ENCODE peak calls at places on chromosomes 5 and 9, in four cellular contexts. W, O, U and K are unnamed samples.

GRCh38 chr9:94872921-94873511 is 146.5 kb downstream of the AOPEP start:
- DNase-seq in O (no peak), W (no peak), U (no peak), K (no peak)

GRCh38 chr9:77909306-77909705 is 122.3 kb downstream of the GNAQ start:
- DNase-seq in O (peak), U (no peak), W (no peak), K (no peak)

GRCh38 chr5:176863765-176864098 is 35.4 kb downstream of the HK3 start:
- DNase-seq in W (no peak), U (no peak), O (no peak), K (no peak)

GRCh38 chr9:108696156-108696555 is 159.6 kb downstream of the ACTL7B start:
- DNase-seq in O (no peak), W (no peak), U (no peak), K (no peak)

GRCh38 chr5:147670815-147671214 is 111.7 kb downstream of the JAKMIP2 start:
- DNase-seq in W (no peak), U (no peak), O (no peak), K (no peak)

GRCh38 chr5:126516133-126516532 is 78.9 kb downstream of the ALDH7A1 start:
- DNase-seq in W (peak), U (no peak), O (no peak), K (no peak)

GRCh38 chr5:176536132-176536901 is 885 bp downstream of the RNF44 start:
- DNase-seq in O (peak), U (peak), W (peak), K (peak)

GRCh38 chr9:3059781-3060468 is 216.0 kb upstream of the PUM3 start:
- DNase-seq in W (peak), O (no peak), U (no peak), K (no peak)

GRCh38 chr9:6907772-6908381 is 150.1 kb downstream of the KDM4C start:
- DNase-seq in U (no peak), W (peak), O (no peak), K (peak)

GRCh38 chr9:22307013-22307711 is 139.5 kb upstream of the DMRTA1 start:
- DNase-seq in U (no peak), W (peak), O (no peak), K (peak)

GRCh38 chr5:56585466-56585865 is 229.9 kb upstream of the MAP3K1 start:
- DNase-seq in U (no peak), O (no peak), W (peak), K (no peak)

GRCh38 chr9:131700765-131701433 is 39.0 kb downstream of the RAPGEF1 start:
- DNase-seq in O (no peak), W (no peak), U (no peak), K (no peak)

GRCh38 chr5:74296685-74297084 is 343.8 kb downstream of the ENC1 start:
- DNase-seq in W (peak), O (no peak), U (no peak), K (peak)

GRCh38 chr5:6359941-6360683 is 18.2 kb downstream of the MED10 start:
- DNase-seq in O (peak), U (no peak), W (no peak), K (no peak)